ENCODE peak calls at places on chromosomes 12 and 14, in seven cellular contexts. P is mammary epithelial cell, X is HepG2, N is cardiac muscle cell, J is HCT116, I is PC-3, E is heart left ventricle. S is an unnamed sample.

GRCh38 chr14:38125484-38125912 is 82.2 kb upstream of the SSTR1 start:
- DNase-seq in P (no peak), X (no peak), N (no peak), J (no peak), I (no peak), E (no peak), S (no peak)

GRCh38 chr14:51616724-51617409 is 34.8 kb upstream of the FRMD6 start:
- DNase-seq in P (peak; percentile 80), X (peak; percentile 91), N (peak; percentile 91), J (peak; percentile 62), I (peak; percentile 99), E (no peak), S (peak; percentile 25)

GRCh38 chr12:117361312-117361670 is at the start of gene NOS1:
- DNase-seq in P (no peak), X (no peak), N (no peak), J (no peak), I (no peak), E (no peak), S (no peak)

GRCh38 chr12:10186299-10186698 is 7.5 kb downstream of the TMEM52B start:
- DNase-seq in P (no peak), X (no peak), N (no peak), J (no peak), I (no peak), E (no peak), S (no peak)

GRCh38 chr12:97650242-97650641 is 187.6 kb downstream of the RMST start:
- DNase-seq in P (peak; percentile 72), X (no peak), N (no peak), J (no peak), I (peak; percentile 28), E (no peak), S (no peak)

GRCh38 chr12:73950506-73950905 is 587.1 kb upstream of the ATXN7L3B start:
- DNase-seq in P (no peak), X (no peak), N (no peak), J (no peak), I (no peak), E (no peak), S (no peak)

GRCh38 chr14:63508033-63508432 is 35.1 kb downstream of the PPP2R5E start:
- DNase-seq in P (no peak), X (peak; percentile 48), N (no peak), J (no peak), I (no peak), E (no peak), S (no peak)

GRCh38 chr12:64395739-64396138 is 5.2 kb upstream of the C12orf56 start:
- DNase-seq in P (no peak), X (no peak), N (peak; percentile 35), J (no peak), I (peak; percentile 76), E (no peak), S (no peak)

GRCh38 chr14:38171197-38171596 is 36.5 kb upstream of the SSTR1 start:
- DNase-seq in P (no peak), X (no peak), N (no peak), J (no peak), I (peak; percentile 78), E (no peak), S (no peak)

GRCh38 chr12:67747869-67748760 is 99.6 kb downstream of the DYRK2 start:
- DNase-seq in P (peak; percentile 5), X (peak; percentile 87), N (peak; percentile 60), J (peak; percentile 42), I (peak; percentile 73), E (peak; percentile 59), S (no peak)

GRCh38 chr12:39145175-39145999 is 240.0 kb upstream of the CPNE8 start:
- DNase-seq in P (peak; percentile 36), X (no peak), N (peak; percentile 58), J (no peak), I (peak; percentile 70), E (peak; percentile 62), S (peak; percentile 21)

GRCh38 chr14:29236848-29237247 is 470.3 kb downstream of the FOXG1 start:
- DNase-seq in P (no peak), X (no peak), N (peak; percentile 54), J (no peak), I (peak; percentile 91), E (no peak), S (no peak)

GRCh38 chr14:39977198-39977597 is 545.0 kb upstream of the FBXO33 start:
- DNase-seq in P (no peak), X (no peak), N (no peak), J (no peak), I (no peak), E (no peak), S (no peak)

GRCh38 chr14:47675489-47676300 is at the start of gene MDGA2:
- DNase-seq in P (peak; percentile 5), X (no peak), N (peak; percentile 21), J (no peak), I (no peak), E (no peak), S (no peak)

GRCh38 chr14:105300542-105301102 is at the start of gene BRF1:
- DNase-seq in P (peak; percentile 93), X (peak; percentile 86), N (peak; percentile 96), J (peak; percentile 85), I (peak; percentile 84), E (peak; percentile 96), S (peak; percentile 96)

GRCh38 chr14:65824285-65824977 is 411.9 kb downstream of the FUT8 start:
- DNase-seq in P (peak; percentile 42), X (peak; percentile 57), N (peak; percentile 82), J (peak; percentile 56), I (peak; percentile 81), E (no peak), S (no peak)

GRCh38 chr14:102225386-102225785 is 79.6 kb downstream of the MOK start:
- DNase-seq in P (no peak), X (no peak), N (no peak), J (no peak), I (no peak), E (no peak), S (no peak)

DNA sequence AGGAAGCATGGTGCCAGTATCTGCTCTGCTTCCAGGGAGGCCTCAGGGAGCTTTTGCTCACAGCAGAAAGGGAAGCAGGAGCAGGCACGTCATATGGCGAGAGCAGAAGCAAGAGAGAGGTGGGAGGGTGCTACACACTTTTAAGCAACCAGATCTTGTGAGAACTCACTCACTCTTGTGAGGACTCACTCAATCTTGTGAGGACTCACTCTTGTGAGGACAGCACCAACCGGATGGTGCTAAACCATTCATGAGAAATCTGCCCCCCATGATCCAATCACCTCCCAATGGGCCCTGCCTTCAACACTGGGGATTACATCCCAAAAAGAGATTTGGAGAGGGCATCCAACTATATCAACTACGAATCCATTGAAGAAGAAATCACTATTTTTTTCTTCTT is 34.3 kb upstream of the LMNTD1 start:
- DNase-seq in P (no peak), X (no peak), N (no peak), J (no peak), I (no peak), E (no peak), S (no peak)
- H3K4me3 ChIP-seq in P (no peak overlapping the region), X (no peak overlapping the region), N (no peak overlapping the region), J (no peak overlapping the region), I (no peak overlapping the region), E (no peak overlapping the region), S (no peak overlapping the region)

DNA sequence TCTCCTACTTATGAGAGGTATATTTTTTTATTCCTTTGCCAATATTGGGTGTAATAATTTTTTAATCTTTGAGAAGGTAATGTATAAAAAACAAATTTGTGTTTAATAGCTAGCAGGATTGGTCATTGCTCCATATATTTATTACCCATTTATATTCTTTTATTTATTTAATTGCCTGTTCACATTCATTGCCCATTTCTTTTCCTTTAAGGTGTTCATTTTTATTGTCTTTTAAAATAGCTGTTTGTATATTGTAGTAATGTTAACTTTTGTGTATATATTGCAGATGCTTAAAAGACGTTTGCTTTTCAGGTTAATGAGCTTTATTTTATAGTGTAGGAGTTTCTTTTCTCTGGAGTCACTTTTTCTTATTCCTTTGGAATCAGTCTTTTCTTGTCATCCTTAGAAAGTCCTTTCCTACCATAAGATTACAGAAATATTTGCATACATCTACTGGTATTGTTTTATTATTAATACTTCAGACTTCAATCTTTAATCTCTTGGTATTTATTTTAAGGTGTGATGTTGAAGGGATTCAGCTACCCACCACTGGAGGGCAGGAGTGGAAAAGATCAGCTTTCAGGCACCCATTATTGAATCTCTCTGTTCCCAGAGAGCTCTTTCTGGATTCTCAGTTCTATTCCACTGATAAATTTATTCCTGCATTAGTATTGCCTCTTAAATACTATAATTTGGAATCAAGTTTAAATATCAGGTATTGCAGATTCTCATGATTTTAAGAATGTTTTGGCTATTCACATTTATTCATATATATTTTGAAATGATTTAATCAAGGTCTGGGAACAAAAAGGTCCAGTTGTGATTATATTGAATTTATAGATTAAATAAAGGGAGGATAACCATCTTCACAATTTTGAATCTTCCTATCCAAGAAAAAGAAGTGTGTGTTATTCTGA is 17.3 kb downstream of the PPM1A start:
- DNase-seq in P (peak; percentile 25), X (peak; percentile 27), N (peak; percentile 47), J (peak; percentile 27), I (peak; percentile 82), E (no peak), S (no peak)
- TF ChIP-seq CTCF in P (peak; percentile 68), X (peak; percentile 57), N (peak; percentile 63), J (peak; percentile 75), I (peak; percentile 100), E (peak; percentile 31), S (no peak)

GRCh38 chr12:19847294-19848059 is 408.2 kb downstream of the AEBP2 start:
- DNase-seq in P (no peak), X (no peak), N (peak; percentile 96), J (no peak), I (no peak), E (peak; percentile 46), S (peak; percentile 55)
- H3K27ac ChIP-seq in P (no peak overlapping the region), X (no peak overlapping the region), N (peak overlapping the region; percentile 19), J (no peak overlapping the region), I (no peak overlapping the region), E (peak overlapping the region; percentile 89), S (peak overlapping the region; percentile 91)

GRCh38 chr12:51392556-51393237 is 1.5 kb upstream of the GALNT6 start:
- DNase-seq in P (no peak), X (no peak), N (no peak), J (no peak), I (no peak), E (no peak), S (no peak)

GRCh38 chr12:51388826-51389225 is 2.4 kb downstream of the GALNT6 start:
- DNase-seq in P (no peak), X (no peak), N (no peak), J (no peak), I (no peak), E (no peak), S (no peak)

GRCh38 chr12:51389302-51389999 is 1.8 kb downstream of the GALNT6 start:
- DNase-seq in P (no peak), X (no peak), N (no peak), J (no peak), I (peak; percentile 78), E (no peak), S (no peak)

GRCh38 chr12:51391047-51391837 is at the start of gene GALNT6:
- DNase-seq in P (peak; percentile 39), X (no peak), N (no peak), J (no peak), I (peak; percentile 70), E (no peak), S (peak; percentile 28)

DNA sequence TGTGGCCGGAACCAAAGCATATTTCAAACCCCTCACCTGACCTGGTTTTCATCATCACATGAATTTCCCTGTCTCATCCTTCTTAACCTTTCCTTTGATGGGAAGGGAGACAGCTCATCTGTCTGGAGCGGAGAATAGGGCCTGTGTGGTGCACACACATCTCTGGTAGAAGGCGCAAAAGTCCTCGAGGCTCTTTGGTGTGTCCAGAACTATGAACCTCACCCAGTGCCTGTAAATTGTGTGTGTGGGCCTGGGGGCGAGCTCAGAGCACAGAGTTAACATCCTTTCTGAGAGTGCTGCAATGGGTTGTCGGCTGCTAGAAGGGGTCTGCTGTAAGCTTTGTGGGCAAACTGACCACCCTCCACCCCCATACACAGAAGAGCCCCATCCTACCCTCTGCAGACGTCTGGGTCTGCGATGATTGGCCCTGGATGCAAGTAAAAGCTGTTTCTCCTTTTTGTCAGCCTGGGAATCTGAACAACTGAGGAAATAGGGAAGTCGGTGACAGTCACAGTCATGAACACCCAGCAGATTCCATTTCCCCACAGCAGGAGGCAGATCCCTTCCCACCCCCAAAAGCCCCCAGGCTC is 654 bp downstream of the GALNT6 start:
- DNase-seq in P (no peak), X (no peak), N (no peak), J (no peak), I (peak; percentile 14), E (no peak), S (no peak)
- H3K4me3 ChIP-seq in P (no peak overlapping the region), X (peak overlapping the region; percentile 70), N (peak overlapping the region; percentile 75), J (peak overlapping the region; percentile 89), I (peak overlapping the region; percentile 88), E (no peak overlapping the region), S (peak overlapping the region; percentile 61)